ENCODE peak calls at places on chromosomes 13 and 19, in eight cellular contexts. Y, J, E, X, D, F, Z and N are unnamed samples.
A peak's percentile ranks its signal among the peaks of the same experiment; 100 is the strongest.

GRCh38 chr19:34241513-34242337 is 12.6 kb upstream of the GARRE1 start:
- DNase-seq in Z (no peak), Y (no peak), F (no peak), D (no peak), X (peak; percentile 88), J (no peak), E (no peak), N (peak; percentile 36)

GRCh38 chr19:10111405-10111811 is at the start of gene P2RY11:
- DNase-seq in J (no peak), X (peak; percentile 73), Y (no peak), D (no peak), E (no peak), F (no peak), Z (no peak), N (no peak)

GRCh38 chr13:113357529-113357928 is 6.4 kb downstream of the GRTP1 start:
- DNase-seq in E (no peak), Z (peak; percentile 72), F (no peak), D (no peak), X (no peak), J (no peak), Y (no peak), N (no peak)

GRCh38 chr19:31276831-31277230 is 72.4 kb downstream of the TSHZ3 start:
- DNase-seq in D (no peak), E (no peak), Z (no peak), Y (no peak), F (no peak), X (peak; percentile 41), J (no peak), N (no peak)

GRCh38 chr13:43293008-43293407 is 269.6 kb downstream of the DNAJC15 start:
- DNase-seq in D (no peak), F (no peak), X (no peak), Z (no peak), E (no peak), J (no peak), Y (no peak), N (no peak)

GRCh38 chr13:87671031-87671823 is at the start of gene SLITRK5:
- DNase-seq in E (peak; percentile 67), X (peak; percentile 90), Z (peak; percentile 42), J (peak; percentile 44), D (peak; percentile 80), Y (peak; percentile 78), F (no peak), N (peak; percentile 76)

GRCh38 chr13:111131610-111132009 is 16.5 kb downstream of the ARHGEF7 start:
- DNase-seq in Z (no peak), X (no peak), F (no peak), D (no peak), Y (no peak), J (no peak), E (no peak), N (no peak)

GRCh38 chr13:39777527-39778061 is 122.1 kb downstream of the COG6 start:
- DNase-seq in F (peak; percentile 32), J (no peak), Z (peak; percentile 95), E (no peak), D (no peak), Y (no peak), X (no peak), N (no peak)

GRCh38 chr19:58261968-58262921 is 16.5 kb upstream of the ZNF8 start:
- DNase-seq in D (no peak), X (no peak), Z (no peak), J (no peak), Y (no peak), E (no peak), F (no peak), N (no peak)

GRCh38 chr13:26600345-26600761 is 42.9 kb downstream of the WASF3 start:
- DNase-seq in D (no peak), Z (peak; percentile 20), E (no peak), J (no peak), Y (no peak), X (no peak), F (no peak), N (no peak)

GRCh38 chr19:20423381-20424207 is 142.0 kb downstream of the ZNF737 start:
- DNase-seq in E (peak; percentile 54), F (no peak), X (peak; percentile 82), D (peak; percentile 84), J (peak; percentile 52), Z (peak; percentile 59), Y (peak; percentile 60), N (peak; percentile 80)

GRCh38 chr13:49444517-49445395 is 682 bp downstream of the SETDB2 start:
- DNase-seq in Y (peak; percentile 50), X (no peak), F (no peak), Z (peak; percentile 63), E (no peak), D (peak; percentile 60), J (no peak), N (no peak)

GRCh38 chr19:15315101-15315500 is 17.2 kb downstream of the BRD4 start:
- DNase-seq in X (peak; percentile 2), J (no peak), F (no peak), Y (no peak), E (no peak), Z (no peak), D (no peak), N (no peak)

GRCh38 chr19:16587031-16588023 is 15.1 kb upstream of the SLC35E1 start:
- DNase-seq in E (no peak), Y (peak; percentile 78), F (no peak), X (no peak), D (no peak), J (no peak), Z (peak; percentile 58), N (no peak)

GRCh38 chr13:41019027-41019487 is at the start of gene ELF1:
- DNase-seq in D (no peak), Y (peak; percentile 60), F (peak; percentile 85), Z (peak; percentile 65), E (no peak), X (no peak), J (peak; percentile 39), N (no peak)

GRCh38 chr13:94169783-94170513 is 309.5 kb downstream of the DCT start:
- DNase-seq in J (no peak), E (no peak), Y (no peak), Z (peak; percentile 36), D (no peak), X (no peak), F (no peak), N (peak; percentile 84)

GRCh38 chr19:48378194-48378570 is 13.2 kb downstream of the KDELR1 start:
- DNase-seq in F (no peak), D (no peak), E (no peak), Z (no peak), X (no peak), Y (no peak), J (no peak), N (no peak)

GRCh38 chr19:6092329-6093286 is 17.7 kb downstream of the RFX2 start:
- DNase-seq in X (peak; percentile 91), Z (peak; percentile 84), Y (no peak), D (peak; percentile 90), F (peak; percentile 48), J (peak; percentile 78), E (peak; percentile 84), N (peak; percentile 98)

GRCh38 chr13:110306340-110306959 is 507 bp downstream of the COL4A1 start:
- DNase-seq in X (no peak), Z (no peak), D (peak; percentile 58), J (no peak), E (no peak), F (no peak), Y (no peak), N (peak; percentile 76)

GRCh38 chr19:10227215-10227971 is 3.7 kb downstream of the S1PR2 start:
- DNase-seq in F (no peak), X (peak; percentile 63), E (peak; percentile 56), Z (no peak), J (no peak), D (peak; percentile 73), Y (no peak), N (peak; percentile 75)

GRCh38 chr19:47778954-47779351 is 450 bp downstream of the SELENOW start:
- DNase-seq in X (no peak), E (peak; percentile 29), F (no peak), Y (no peak), D (peak; percentile 60), J (peak; percentile 47), Z (no peak), N (no peak)

GRCh38 chr13:20127563-20128458 is 33.0 kb downstream of the GJA3 start:
- DNase-seq in E (peak; percentile 77), J (peak; percentile 69), F (no peak), Y (peak; percentile 62), X (peak; percentile 88), Z (peak; percentile 47), D (peak; percentile 75), N (peak; percentile 84)

GRCh38 chr19:46144756-46145155 is 3.3 kb upstream of the IGFL2 start:
- DNase-seq in D (no peak), X (no peak), E (no peak), J (no peak), F (no peak), Y (no peak), Z (no peak), N (no peak)

GRCh38 chr19:11346104-11346940 is at the start of the genes CCDC159 and TMEM205:
- DNase-seq in Y (peak; percentile 97), E (peak; percentile 98), D (peak; percentile 99), F (peak; percentile 100), Z (peak; percentile 98), J (peak; percentile 99), X (peak; percentile 98), N (peak; percentile 100)
- TF ChIP-seq CTCF in Y (no peak), E (peak; percentile 21), D (no peak), F (no peak), Z (no peak), J (peak; percentile 37), X (no peak), N (no peak)

GRCh38 chr19:17751912-17752273 is 616 bp downstream of the FCHO1 start:
- DNase-seq in D (no peak), J (no peak), Y (no peak), Z (no peak), E (no peak), X (no peak), F (no peak), N (no peak)
- H3K27ac ChIP-seq in D (no peak overlapping the region), J (no peak overlapping the region), Y (peak overlapping the region; percentile 68), Z (no peak overlapping the region), E (no peak overlapping the region), X (peak overlapping the region; percentile 58), F (no peak overlapping the region), N (peak overlapping the region; percentile 48)

GRCh38 chr13:101454767-101455166 is 2.3 kb downstream of the ITGBL1 start:
- DNase-seq in J (no peak), Y (no peak), F (no peak), E (no peak), X (no peak), D (no peak), Z (peak; percentile 81), N (no peak)
- H3K4me3 ChIP-seq in J (no peak overlapping the region), Y (no peak overlapping the region), F (no peak overlapping the region), E (no peak overlapping the region), X (peak overlapping the region; percentile 55), D (no peak overlapping the region), Z (no peak overlapping the region), N (no peak overlapping the region)

DNA sequence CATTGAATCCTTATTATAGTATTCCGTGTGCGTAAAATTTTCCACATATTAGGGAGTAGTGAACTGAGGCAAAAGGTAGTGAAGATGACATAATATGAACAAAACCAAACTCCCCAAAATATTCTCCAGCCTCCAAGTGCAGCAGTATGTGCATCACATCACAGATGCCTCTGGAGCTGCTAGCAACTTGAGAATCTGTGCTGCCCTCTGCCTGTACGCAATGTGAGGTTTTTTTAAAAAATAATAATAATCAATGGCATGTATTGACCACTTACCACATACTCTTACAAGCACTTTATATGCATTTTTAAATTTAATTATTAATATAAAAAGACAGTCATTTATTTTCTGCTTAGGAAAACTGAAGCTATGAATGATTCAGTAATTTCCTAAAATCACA is 583.0 kb upstream of the SPRY2 start:
- DNase-seq in X (no peak), E (no peak), Z (no peak), J (no peak), F (no peak), Y (no peak), D (no peak), N (no peak)
- TF ChIP-seq CTCF in X (peak; percentile 21), E (peak; percentile 48), Z (no peak), J (peak; percentile 52), F (no peak), Y (no peak), D (peak; percentile 26), N (no peak)